ENCODE peak calls at places on chromosomes 3 and 15, in five cellular contexts. Y, E, K, B and C are unnamed samples.

GRCh38 chr3:42827654-42828053 is 18.4 kb downstream of the ACKR2 start:
- DNase-seq in Y (no peak), E (no peak), K (no peak), B (peak), C (no peak)

GRCh38 chr15:60917469-60918130 is 311.5 kb downstream of the RORA start:
- DNase-seq in Y (no peak), E (no peak), K (no peak), B (no peak), C (no peak)

GRCh38 chr3:24237971-24238767 is 256.5 kb downstream of the THRB start:
- DNase-seq in Y (peak), E (no peak), K (peak), B (peak), C (peak)

GRCh38 chr3:102206506-102207145 is 228.2 kb upstream of the ZPLD1 start:
- DNase-seq in Y (no peak), E (no peak), K (no peak), B (no peak), C (no peak)

GRCh38 chr15:46654993-46655392 is 1020.2 kb downstream of the SQOR start:
- DNase-seq in Y (no peak), E (no peak), K (no peak), B (no peak), C (no peak)

GRCh38 chr3:55013145-55013544 is 85.3 kb upstream of the LRTM1 start:
- DNase-seq in Y (peak), E (no peak), K (no peak), B (peak), C (no peak)

GRCh38 chr3:171157286-171157685 is 130.8 kb upstream of the SLC2A2 start:
- DNase-seq in Y (no peak), E (no peak), K (peak), B (no peak), C (peak)

GRCh38 chr3:155555479-155556065 is 189.3 kb downstream of the PLCH1 start:
- DNase-seq in Y (no peak), E (no peak), K (no peak), B (no peak), C (no peak)

GRCh38 chr3:56238299-56238698 is 230.0 kb downstream of the ERC2 start:
- DNase-seq in Y (no peak), E (no peak), K (no peak), B (peak), C (no peak)

GRCh38 chr3:9201895-9202294 is 47.6 kb downstream of the SRGAP3 start:
- DNase-seq in Y (no peak), E (no peak), K (no peak), B (peak), C (no peak)

GRCh38 chr15:74432968-74433591 is 678 bp downstream of the SEMA7A start:
- DNase-seq in Y (no peak), E (no peak), K (no peak), B (no peak), C (no peak)

GRCh38 chr15:90419738-90420487 is 31.9 kb downstream of the IQGAP1 start:
- DNase-seq in Y (no peak), E (no peak), K (no peak), B (no peak), C (no peak)

GRCh38 chr15:63870043-63870394 is 36.3 kb upstream of the HERC1 start:
- DNase-seq in Y (no peak), E (no peak), K (no peak), B (no peak), C (no peak)

GRCh38 chr15:98599911-98600685 is 48.2 kb upstream of the IGF1R start:
- DNase-seq in Y (no peak), E (peak), K (no peak), B (no peak), C (no peak)

GRCh38 chr3:159775372-159775961 is 213.2 kb upstream of the IL12A start:
- DNase-seq in Y (peak), E (no peak), K (peak), B (peak), C (no peak)

GRCh38 chr3:172057624-172058023 is 18.2 kb downstream of the FNDC3B start:
- DNase-seq in Y (no peak), E (no peak), K (no peak), B (peak), C (no peak)

GRCh38 chr3:48416091-48416505 is 13.8 kb downstream of the PLXNB1 start:
- DNase-seq in Y (no peak), E (no peak), K (no peak), B (no peak), C (no peak)

GRCh38 chr15:76339302-76340197 is 3.0 kb downstream of the ISL2 start:
- DNase-seq in Y (no peak), E (no peak), K (no peak), B (peak), C (no peak)

GRCh38 chr3:161555367-161555766 is 58.8 kb downstream of the OTOL1 start:
- DNase-seq in Y (no peak), E (no peak), K (no peak), B (no peak), C (no peak)